ENCODE peak calls at places on chromosomes 11 and 22, in four cellular contexts. S, D, X and N are unnamed samples.

GRCh38 chr22:44045171-44045570 is 21.1 kb downstream of the PARVB start:
- DNase-seq in S (no peak), D (no peak), X (no peak), N (no peak)

GRCh38 chr11:14643697-14644395 is at the start of gene PDE3B:
- DNase-seq in S (peak; percentile 92), D (peak; percentile 55), X (peak; percentile 91), N (peak; percentile 54)

GRCh38 chr11:96760815-96761214 is 371.0 kb downstream of the JRKL start:
- DNase-seq in S (no peak), D (no peak), X (no peak), N (no peak)

GRCh38 chr22:43478621-43479285 is 66.9 kb downstream of the MPPED1 start:
- DNase-seq in S (no peak), D (no peak), X (no peak), N (no peak)

GRCh38 chr11:12019337-12019736 is 10.9 kb upstream of the DKK3 start:
- DNase-seq in S (peak; percentile 47), D (no peak), X (no peak), N (no peak)

GRCh38 chr11:74006743-74007304 is 2.1 kb downstream of the UCP3 start:
- DNase-seq in S (no peak), D (no peak), X (no peak), N (no peak)

GRCh38 chr11:118622376-118623290 is 15.2 kb downstream of the PHLDB1 start:
- DNase-seq in S (no peak), D (no peak), X (peak; percentile 55), N (no peak)

GRCh38 chr11:117523680-117524079 is 196.0 kb downstream of the CEP164 start:
- DNase-seq in S (no peak), D (no peak), X (no peak), N (no peak)

GRCh38 chr22:49008682-49009235 is 818.9 kb downstream of the BRD1 start:
- DNase-seq in S (peak; percentile 1), D (no peak), X (no peak), N (no peak)

GRCh38 chr11:38950882-38951281 is 2352.8 kb upstream of the RAG2 start:
- DNase-seq in S (no peak), D (no peak), X (no peak), N (no peak)

GRCh38 chr11:65915821-65916251 is 3.0 kb downstream of the C11orf68 start:
- DNase-seq in S (peak; percentile 89), D (no peak), X (no peak), N (no peak)

GRCh38 chr22:44307509-44308169 is 5.1 kb downstream of the SHISAL1 start:
- DNase-seq in S (no peak), D (no peak), X (peak; percentile 64), N (no peak)

GRCh38 chr22:48501231-48501750 is 1326.4 kb downstream of the BRD1 start:
- DNase-seq in S (no peak), D (no peak), X (no peak), N (no peak)

GRCh38 chr22:41847300-41847699 is 14.4 kb downstream of the SREBF2 start:
- DNase-seq in S (no peak), D (no peak), X (no peak), N (no peak)
- H3K36me3 ChIP-seq in S (no peaks in the 10 kb centered on the region), D (peaks cover 5% of the 10 kb centered on the region), X (no peaks in the 10 kb centered on the region), N (no peaks in the 10 kb centered on the region)

GRCh38 chr22:22248878-22249277 is 4.3 kb downstream of the VPREB1 start:
- DNase-seq in S (no peak), D (no peak), X (no peak), N (no peak)
- H3K4me3 ChIP-seq in S (no peak overlapping the region), D (no peak overlapping the region), X (no peak overlapping the region), N (no peak overlapping the region)

DNA sequence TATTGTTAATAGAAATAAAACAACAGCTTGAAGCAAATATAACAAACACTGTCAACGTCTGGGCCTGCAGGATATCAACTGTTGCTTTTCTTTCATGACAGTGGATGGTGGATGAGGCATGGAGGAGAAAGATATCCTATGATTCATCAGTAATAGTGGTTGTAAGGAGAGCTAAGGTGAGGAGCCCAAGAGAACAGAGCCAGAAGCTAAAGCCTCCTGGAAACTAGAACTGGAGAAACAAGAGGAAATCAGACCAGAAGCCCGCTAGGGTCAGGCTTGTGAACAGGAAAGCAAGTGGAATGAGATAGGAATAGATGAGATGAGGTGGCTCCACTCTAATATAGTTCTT is 37.7 kb upstream of the MMP12 start:
- DNase-seq in S (no peak), D (no peak), X (no peak), N (no peak)
- H3K36me3 ChIP-seq in S (no peaks in the 10 kb centered on the region), D (no peaks in the 10 kb centered on the region), X (no peaks in the 10 kb centered on the region), N (no peaks in the 10 kb centered on the region)

GRCh38 chr11:93737904-93738612 is 3.2 kb downstream of the TAF1D start:
- DNase-seq in S (no peak), D (no peak), X (no peak), N (no peak)
- H3K4me3 ChIP-seq in S (peak overlapping the region; percentile 45), D (peak overlapping the region; percentile 99), X (no peak overlapping the region), N (peak overlapping the region; percentile 88)

GRCh38 chr22:20111045-20111688 is 4.7 kb upstream of the RANBP1 start:
- DNase-seq in S (peak; percentile 38), D (no peak), X (peak; percentile 37), N (no peak)
- H3K36me3 ChIP-seq in S (no peaks in the 10 kb centered on the region), D (peaks cover 52% of the 10 kb centered on the region), X (peaks cover 31% of the 10 kb centered on the region), N (no peaks in the 10 kb centered on the region)

DNA sequence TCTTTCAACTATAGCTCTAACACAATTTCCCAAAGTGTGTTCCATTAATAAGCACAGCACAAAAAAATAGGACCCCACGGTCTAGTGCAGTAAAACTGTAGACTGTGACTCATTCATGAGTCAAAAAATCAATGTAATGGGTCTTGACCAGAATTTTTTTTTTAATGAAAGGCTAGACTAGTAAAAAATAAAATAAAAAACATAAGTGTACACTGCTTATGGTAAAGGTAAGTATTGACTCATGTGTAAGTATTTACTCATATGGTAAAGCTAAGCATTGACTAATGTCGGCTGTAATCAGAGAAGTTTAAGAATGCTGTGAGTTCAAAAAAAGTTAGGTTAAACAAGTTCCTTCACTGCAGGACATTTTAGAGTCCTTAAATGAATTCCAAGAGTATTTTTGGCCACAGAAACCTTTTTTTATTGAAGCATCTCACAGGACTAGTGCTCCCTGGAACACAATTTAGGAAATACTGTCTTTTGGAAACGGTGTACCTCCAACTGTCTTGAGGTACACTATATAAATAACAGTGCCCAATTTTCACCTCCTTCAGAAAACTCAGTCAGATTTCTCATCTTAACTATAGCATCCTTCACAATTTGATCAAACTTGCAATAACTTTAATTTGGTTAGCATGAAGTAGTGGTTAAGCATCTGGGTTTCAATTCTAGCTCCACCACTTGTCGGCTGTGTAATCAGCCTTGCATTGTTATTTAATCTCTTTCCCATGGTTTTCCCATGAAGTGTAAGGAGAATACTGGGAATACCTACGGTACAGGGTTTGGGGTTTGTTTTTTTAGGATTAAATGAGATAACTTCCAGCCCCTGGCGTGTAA is 2.1 kb downstream of the CCDC73 start:
- DNase-seq in S (no peak), D (no peak), X (no peak), N (no peak)
- H3K4me3 ChIP-seq in S (no peak overlapping the region), D (no peak overlapping the region), X (no peak overlapping the region), N (no peak overlapping the region)

GRCh38 chr11:68412593-68413475 is 47.7 kb upstream of the PPP6R3 start:
- DNase-seq in S (no peak), D (peak; percentile 78), X (no peak), N (no peak)
- H3K36me3 ChIP-seq in S (no peaks in the 10 kb centered on the region), D (peaks cover 8% of the 10 kb centered on the region), X (peaks cover 42% of the 10 kb centered on the region), N (peaks cover 6% of the 10 kb centered on the region)

GRCh38 chr11:64343740-64344133 is 3.7 kb downstream of the CCDC88B start:
- DNase-seq in S (peak; percentile 6), D (no peak), X (peak; percentile 33), N (no peak)

GRCh38 chr11:64340671-64341335 is 799 bp downstream of the CCDC88B start:
- DNase-seq in S (peak; percentile 34), D (peak; percentile 81), X (peak; percentile 30), N (peak; percentile 62)

GRCh38 chr11:64341429-64341828 is 1.4 kb downstream of the CCDC88B start:
- DNase-seq in S (peak; percentile 3), D (no peak), X (no peak), N (no peak)

GRCh38 chr11:64342869-64343739 is 3.1 kb downstream of the CCDC88B start:
- DNase-seq in S (peak; percentile 2), D (no peak), X (no peak), N (no peak)

GRCh38 chr11:64341851-64342791 is 2.1 kb downstream of the CCDC88B start:
- DNase-seq in S (peak; percentile 93), D (peak; percentile 91), X (peak; percentile 91), N (peak; percentile 90)
- H3K4me3 ChIP-seq in S (no peak overlapping the region), D (peak overlapping the region; percentile 8), X (no peak overlapping the region), N (no peak overlapping the region)